ENCODE peak calls at places on chromosome 18, in five cellular contexts. L is fibroblast of lung, J is endodermal cell, S is astrocyte, C is kidney. K is an unnamed sample. For H3K36me3, the result is how much of the 10 kb centered on the place peaks cover.

GRCh38 chr18:7877609-7878008 is 310.5 kb downstream of the PTPRM start:
- DNase-seq in C (no peak), J (no peak), S (no peak), L (no peak), K (no peak)

GRCh38 chr18:1270081-1270480 is 365.4 kb downstream of the ADCYAP1 start:
- DNase-seq in L (no peak), C (no peak), J (no peak), S (no peak), K (no peak)

GRCh38 chr18:44637210-44638051 is 43.3 kb upstream of the SETBP1 start:
- DNase-seq in S (peak), L (no peak), J (no peak), C (no peak), K (peak)

GRCh38 chr18:58495634-58496033 is 133.3 kb downstream of the ALPK2 start:
- DNase-seq in C (no peak), L (no peak), S (no peak), J (no peak), K (no peak)

GRCh38 chr18:43013489-43013888 is 102.0 kb downstream of the RIT2 start:
- DNase-seq in L (peak), S (peak), C (no peak), J (no peak), K (no peak)

GRCh38 chr18:13376841-13377351 is 158.3 kb downstream of the LDLRAD4 start:
- DNase-seq in S (no peak), J (peak), L (no peak), C (no peak), K (no peak)

GRCh38 chr18:68874361-68874760 is 76.5 kb downstream of the CCDC102B start:
- DNase-seq in S (peak), L (peak), C (no peak), J (no peak), K (peak)

GRCh38 chr18:46424898-46425297 is 232.1 kb downstream of the LOXHD1 start:
- DNase-seq in S (no peak), C (no peak), L (no peak), J (peak), K (no peak)

GRCh38 chr18:59268722-59269562 is 4.3 kb downstream of the RAX start:
- DNase-seq in C (peak), L (peak), J (peak), S (no peak), K (peak)

GRCh38 chr18:41751161-41751560 is 203.9 kb upstream of the PIK3C3 start:
- DNase-seq in C (no peak), L (no peak), J (no peak), S (no peak), K (no peak)

GRCh38 chr18:36708366-36708765 is 120.4 kb downstream of the TPGS2 start:
- DNase-seq in C (no peak), J (no peak), L (no peak), S (no peak), K (no peak)

GRCh38 chr18:60060578-60060977 is 160.8 kb downstream of the PMAIP1 start:
- DNase-seq in L (no peak), C (no peak), S (peak), J (no peak), K (no peak)

GRCh38 chr18:39053569-39053968 is 1488.0 kb upstream of the CELF4 start:
- DNase-seq in L (peak), J (no peak), S (no peak), C (no peak), K (no peak)

GRCh38 chr18:79515331-79515730 is 119.6 kb downstream of the NFATC1 start:
- DNase-seq in L (no peak), S (no peak), C (peak), J (peak), K (no peak)

GRCh38 chr18:31301201-31301655 is 16.7 kb upstream of the DSG1 start:
- DNase-seq in L (no peak), J (peak), C (no peak), S (peak), K (no peak)

GRCh38 chr18:79629606-79630005 is 50.0 kb upstream of the CTDP1 start:
- DNase-seq in J (peak), S (no peak), C (no peak), L (no peak), K (no peak)

GRCh38 chr18:24491882-24492281 is 31.4 kb downstream of the HRH4 start:
- DNase-seq in L (no peak), J (no peak), C (no peak), S (no peak), K (no peak)

GRCh38 chr18:9482790-9483189 is 7.5 kb downstream of the RALBP1 start:
- DNase-seq in C (no peak), L (no peak), S (no peak), J (no peak), K (no peak)

GRCh38 chr18:62037989-62038778 is 145.4 kb upstream of the RNF152 start:
- DNase-seq in J (no peak), S (peak), C (no peak), L (peak), K (peak)

GRCh38 chr18:55844373-55844772 is 256.4 kb upstream of the TCF4 start:
- DNase-seq in S (peak), C (no peak), L (no peak), J (no peak), K (peak)
- H3K36me3 ChIP-seq in S (under half), C (under half), L (under half), J (under half), K (under half)

GRCh38 chr18:49581369-49581768 is 19.5 kb downstream of the LIPG start:
- DNase-seq in L (no peak), J (no peak), C (no peak), S (no peak), K (no peak)
- H3K36me3 ChIP-seq in L (under half), J (under half), C (under half), S (under half), K (under half)

GRCh38 chr18:63405986-63406385 is 16.3 kb downstream of the VPS4B start:
- DNase-seq in J (no peak), S (no peak), L (no peak), C (no peak), K (no peak)
- H3K36me3 ChIP-seq in J (half or more), S (half or more), L (under half), C (half or more), K (half or more)

GRCh38 chr18:48064978-48065600 is 134.6 kb upstream of the SMAD2 start:
- DNase-seq in J (no peak), C (no peak), L (no peak), S (no peak), K (no peak)

GRCh38 chr18:48060947-48061346 is 130.5 kb upstream of the SMAD2 start:
- DNase-seq in L (no peak), J (no peak), S (no peak), C (no peak), K (no peak)

GRCh38 chr18:48060346-48060745 is 129.9 kb upstream of the SMAD2 start:
- DNase-seq in C (no peak), S (no peak), J (no peak), L (no peak), K (no peak)

GRCh38 chr18:48059363-48060109 is 129.1 kb upstream of the SMAD2 start:
- DNase-seq in S (no peak), C (no peak), L (no peak), J (peak), K (peak)

DNA sequence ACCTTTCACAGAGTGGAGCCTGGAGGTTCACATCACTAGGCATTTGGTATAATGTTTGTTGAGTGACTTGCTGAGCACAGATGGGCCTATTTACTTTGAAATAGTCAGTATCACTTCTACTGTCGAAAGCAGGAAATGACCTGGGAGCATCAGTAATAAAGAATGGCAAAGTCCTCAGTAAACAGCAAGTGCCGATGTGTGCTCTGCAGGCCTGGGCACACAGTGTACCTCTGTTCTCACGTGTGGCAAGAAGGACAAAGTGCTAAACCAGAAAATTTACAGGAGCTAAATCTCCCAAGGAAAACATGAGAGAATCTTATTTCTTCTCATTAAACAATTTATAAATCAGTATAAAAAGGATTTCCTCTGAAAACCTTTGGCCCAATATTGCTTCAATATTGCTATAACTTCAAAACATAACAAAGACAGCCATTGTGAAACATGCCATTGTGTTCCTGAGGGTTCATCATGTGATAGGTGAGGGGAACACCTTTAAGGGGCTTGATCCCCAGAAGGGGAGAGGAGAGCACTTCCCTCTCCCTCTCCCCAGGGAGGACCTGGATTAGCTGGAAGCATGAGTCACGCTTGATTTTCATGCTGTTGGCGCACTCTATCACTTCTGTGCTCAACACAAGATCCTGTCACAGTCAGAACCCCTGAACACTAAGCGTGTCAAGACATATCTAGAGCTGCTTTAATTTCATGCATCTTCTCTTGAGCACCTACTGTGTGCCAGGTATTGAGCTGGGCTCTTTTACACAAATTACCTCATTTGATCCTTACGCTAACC is 131.5 kb upstream of the SMAD2 start:
- DNase-seq in L (no peak), S (no peak), J (no peak), C (no peak), K (no peak)
- H3K36me3 ChIP-seq in L (under half), S (under half), J (under half), C (under half), K (under half)

K was measured in adipocyte.